ENCODE peak calls at places on chromosome 13, in four cellular contexts. One of them, this sample, is unnamed.
A peak's percentile ranks its signal among the peaks of the same experiment; 100 is the strongest.

GRCh38 chr13:71358218-71358617 is 508.8 kb downstream of the DACH1 start:
- DNase-seq in mammary epithelial cell: peak; percentile 11
- DNase-seq in IMR-90: no peak
- DNase-seq in keratinocyte: no peak
- DNase-seq in this sample: no peak

GRCh38 chr13:91813255-91813654 is 414.8 kb downstream of the GPC5 start:
- DNase-seq in IMR-90: no peak
- DNase-seq in keratinocyte: no peak
- DNase-seq in mammary epithelial cell: no peak
- DNase-seq in this sample: no peak

GRCh38 chr13:73440296-73440895 is 381.6 kb downstream of the KLF5 start:
- DNase-seq in keratinocyte: no peak
- DNase-seq in IMR-90: no peak
- DNase-seq in mammary epithelial cell: peak; percentile 39
- DNase-seq in this sample: no peak

GRCh38 chr13:113971471-113972231 is 2.2 kb downstream of the C13orf46 start:
- DNase-seq in keratinocyte: no peak
- DNase-seq in mammary epithelial cell: no peak
- DNase-seq in IMR-90: no peak
- DNase-seq in this sample: no peak

GRCh38 chr13:19618925-19619324 is 14.5 kb upstream of the MPHOSPH8 start:
- DNase-seq in mammary epithelial cell: no peak
- DNase-seq in IMR-90: peak; percentile 37
- DNase-seq in keratinocyte: no peak
- DNase-seq in this sample: no peak

GRCh38 chr13:89066868-89067466 is 1395.8 kb downstream of the SLITRK5 start:
- DNase-seq in IMR-90: peak; percentile 0
- DNase-seq in mammary epithelial cell: peak; percentile 19
- DNase-seq in keratinocyte: peak; percentile 5
- DNase-seq in this sample: peak; percentile 13

GRCh38 chr13:33870046-33870668 is 52.2 kb downstream of the RFC3 start:
- DNase-seq in keratinocyte: no peak
- DNase-seq in mammary epithelial cell: no peak
- DNase-seq in IMR-90: no peak
- DNase-seq in this sample: no peak

GRCh38 chr13:106187501-106187900 is 348.0 kb downstream of the EFNB2 start:
- DNase-seq in mammary epithelial cell: no peak
- DNase-seq in keratinocyte: no peak
- DNase-seq in IMR-90: no peak
- DNase-seq in this sample: no peak

GRCh38 chr13:67192751-67193150 is 37.4 kb downstream of the PCDH9 start:
- DNase-seq in IMR-90: no peak
- DNase-seq in keratinocyte: no peak
- DNase-seq in mammary epithelial cell: no peak
- DNase-seq in this sample: no peak

GRCh38 chr13:20126460-20127262 is 34.2 kb downstream of the GJA3 start:
- DNase-seq in keratinocyte: no peak
- DNase-seq in mammary epithelial cell: no peak
- DNase-seq in IMR-90: no peak
- DNase-seq in this sample: no peak

GRCh38 chr13:97535619-97536018 is 101.7 kb downstream of the RAP2A start:
- DNase-seq in IMR-90: peak; percentile 83
- DNase-seq in keratinocyte: no peak
- DNase-seq in mammary epithelial cell: peak; percentile 12
- DNase-seq in this sample: peak; percentile 10

GRCh38 chr13:45564108-45564507 is 51.4 kb downstream of the ERICH6B start:
- DNase-seq in mammary epithelial cell: peak; percentile 71
- DNase-seq in keratinocyte: no peak
- DNase-seq in IMR-90: peak; percentile 81
- DNase-seq in this sample: peak; percentile 60

GRCh38 chr13:34002141-34002540 is 184.2 kb downstream of the RFC3 start:
- DNase-seq in IMR-90: no peak
- DNase-seq in keratinocyte: no peak
- DNase-seq in mammary epithelial cell: peak; percentile 67
- DNase-seq in this sample: no peak

GRCh38 chr13:111900390-111901180 is 166.4 kb upstream of the SOX1 start:
- DNase-seq in IMR-90: no peak
- DNase-seq in mammary epithelial cell: no peak
- DNase-seq in keratinocyte: no peak
- DNase-seq in this sample: no peak

GRCh38 chr13:65836066-65836465 is 1394.1 kb downstream of the PCDH9 start:
- DNase-seq in keratinocyte: no peak
- DNase-seq in mammary epithelial cell: no peak
- DNase-seq in IMR-90: no peak
- DNase-seq in this sample: no peak

GRCh38 chr13:79282976-79283375 is 123.1 kb downstream of the RBM26 start:
- DNase-seq in IMR-90: no peak
- DNase-seq in mammary epithelial cell: peak; percentile 48
- DNase-seq in keratinocyte: no peak
- DNase-seq in this sample: no peak

GRCh38 chr13:21980049-21980448 is 309.2 kb downstream of the FGF9 start:
- DNase-seq in mammary epithelial cell: no peak
- DNase-seq in IMR-90: no peak
- DNase-seq in keratinocyte: no peak
- DNase-seq in this sample: no peak

GRCh38 chr13:101691326-101691725 is 238.9 kb downstream of the ITGBL1 start:
- DNase-seq in keratinocyte: no peak
- DNase-seq in IMR-90: no peak
- DNase-seq in mammary epithelial cell: peak; percentile 23
- DNase-seq in this sample: no peak
- H3K9ac ChIP-seq in keratinocyte: no peak overlapping the region
- H3K9ac ChIP-seq in IMR-90: no peak overlapping the region
- H3K9ac ChIP-seq in mammary epithelial cell: no peak overlapping the region
- H3K9ac ChIP-seq in this sample: no peak overlapping the region

DNA sequence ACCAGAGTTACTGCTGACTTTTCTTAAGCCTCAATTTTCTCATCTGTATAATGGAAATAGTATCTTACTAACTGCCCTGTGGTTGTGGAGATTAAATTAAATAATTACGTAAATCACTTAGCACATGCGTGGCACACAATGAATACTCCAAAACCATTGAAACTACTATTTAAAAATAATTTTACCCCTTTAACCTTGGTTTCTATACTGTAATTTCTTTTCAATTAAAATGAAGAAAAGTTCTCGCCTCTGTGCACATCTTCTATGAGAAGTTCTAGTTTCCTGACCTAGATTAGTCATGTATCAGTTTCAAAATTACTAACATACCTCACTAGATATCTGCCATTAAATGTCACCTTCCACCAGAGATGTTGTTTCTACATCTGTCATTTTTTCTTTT is 5.7 kb downstream of the SLITRK1 start:
- DNase-seq in keratinocyte: no peak
- DNase-seq in mammary epithelial cell: no peak
- DNase-seq in IMR-90: no peak
- DNase-seq in this sample: no peak
- H3K4me2 ChIP-seq in keratinocyte: no peak overlapping the region
- H3K4me2 ChIP-seq in mammary epithelial cell: no peak overlapping the region
- H3K4me2 ChIP-seq in IMR-90: no peak overlapping the region
- H3K4me2 ChIP-seq in this sample: no peak overlapping the region

DNA sequence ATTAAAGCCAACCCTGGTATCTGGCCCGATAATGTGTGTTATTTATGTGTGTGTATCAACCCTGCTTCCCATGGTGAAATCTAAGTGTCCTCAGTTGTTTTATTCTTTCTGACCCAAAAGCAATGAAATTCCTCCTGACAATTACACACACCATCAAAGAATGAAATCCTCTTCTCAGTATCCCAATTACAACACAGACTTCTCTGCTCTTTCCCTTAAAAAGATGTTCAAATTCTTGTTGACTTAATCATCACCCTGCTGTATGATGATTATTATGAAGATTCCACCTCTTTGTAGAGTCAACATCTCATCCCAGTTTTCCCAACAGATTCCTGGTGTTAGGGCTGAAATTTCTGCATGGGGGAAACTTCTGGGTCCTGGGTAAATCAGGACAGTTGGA is 8.9 kb upstream of the TRPC4 start:
- DNase-seq in IMR-90: peak; percentile 53
- DNase-seq in keratinocyte: no peak
- DNase-seq in mammary epithelial cell: no peak
- DNase-seq in this sample: peak; percentile 24
- H3K9ac ChIP-seq in IMR-90: no peak overlapping the region
- H3K9ac ChIP-seq in keratinocyte: no peak overlapping the region
- H3K9ac ChIP-seq in mammary epithelial cell: no peak overlapping the region
- H3K9ac ChIP-seq in this sample: no peak overlapping the region

DNA sequence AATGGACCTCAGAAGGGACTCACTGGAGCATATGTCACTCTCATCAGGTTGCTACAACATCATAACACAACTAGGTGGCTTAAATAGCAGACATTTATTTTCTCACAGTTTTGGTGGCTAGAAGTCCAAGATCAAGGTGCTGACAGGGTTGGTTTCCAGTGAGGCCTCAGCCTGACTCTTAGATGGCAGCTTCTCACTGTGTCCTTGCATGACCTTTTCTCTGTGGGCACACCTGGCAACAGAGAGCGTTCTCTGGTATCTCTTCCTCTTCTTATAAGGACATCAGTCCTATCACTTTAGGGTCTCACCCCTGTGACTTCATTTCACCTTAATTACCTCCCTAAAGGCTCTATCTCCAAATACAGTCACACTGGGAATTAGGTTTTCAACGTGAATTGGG is 74.5 kb downstream of the CYSLTR2 start:
- DNase-seq in mammary epithelial cell: no peak
- DNase-seq in IMR-90: no peak
- DNase-seq in keratinocyte: no peak
- DNase-seq in this sample: no peak
- H3K4me2 ChIP-seq in mammary epithelial cell: no peak overlapping the region
- H3K4me2 ChIP-seq in IMR-90: no peak overlapping the region
- H3K4me2 ChIP-seq in keratinocyte: no peak overlapping the region
- H3K4me2 ChIP-seq in this sample: no peak overlapping the region

GRCh38 chr13:32548837-32549236 is 10.2 kb upstream of the N4BP2L2 start:
- DNase-seq in IMR-90: peak; percentile 41
- DNase-seq in keratinocyte: no peak
- DNase-seq in mammary epithelial cell: no peak
- DNase-seq in this sample: no peak
- H3K9ac ChIP-seq in IMR-90: no peak overlapping the region
- H3K9ac ChIP-seq in keratinocyte: no peak overlapping the region
- H3K9ac ChIP-seq in mammary epithelial cell: no peak overlapping the region
- H3K9ac ChIP-seq in this sample: no peak overlapping the region

GRCh38 chr13:40520916-40521315 is 145.5 kb downstream of the FOXO1 start:
- DNase-seq in IMR-90: no peak
- DNase-seq in keratinocyte: no peak
- DNase-seq in mammary epithelial cell: no peak
- DNase-seq in this sample: no peak

GRCh38 chr13:40515702-40516101 is 150.7 kb downstream of the FOXO1 start:
- DNase-seq in keratinocyte: no peak
- DNase-seq in IMR-90: no peak
- DNase-seq in mammary epithelial cell: no peak
- DNase-seq in this sample: no peak

GRCh38 chr13:40517486-40518311 is 148.7 kb downstream of the FOXO1 start:
- DNase-seq in keratinocyte: no peak
- DNase-seq in IMR-90: no peak
- DNase-seq in mammary epithelial cell: no peak
- DNase-seq in this sample: no peak

GRCh38 chr13:40519637-40520036 is 146.8 kb downstream of the FOXO1 start:
- DNase-seq in IMR-90: no peak
- DNase-seq in mammary epithelial cell: no peak
- DNase-seq in keratinocyte: no peak
- DNase-seq in this sample: no peak

GRCh38 chr13:40518481-40518882 is 148.0 kb downstream of the FOXO1 start:
- DNase-seq in keratinocyte: no peak
- DNase-seq in mammary epithelial cell: peak; percentile 76
- DNase-seq in IMR-90: no peak
- DNase-seq in this sample: peak; percentile 54
- H3K4me2 ChIP-seq in keratinocyte: no peak overlapping the region
- H3K4me2 ChIP-seq in mammary epithelial cell: no peak overlapping the region
- H3K4me2 ChIP-seq in IMR-90: no peak overlapping the region
- H3K4me2 ChIP-seq in this sample: no peak overlapping the region

GRCh38 chr13:42746846-42747245 is 34.5 kb upstream of the FAM216B start:
- DNase-seq in IMR-90: peak; percentile 58
- DNase-seq in keratinocyte: no peak
- DNase-seq in mammary epithelial cell: no peak
- DNase-seq in this sample: no peak
- H3K9ac ChIP-seq in IMR-90: no peak overlapping the region
- H3K9ac ChIP-seq in keratinocyte: no peak overlapping the region
- H3K9ac ChIP-seq in mammary epithelial cell: no peak overlapping the region
- H3K9ac ChIP-seq in this sample: peak overlapping the region; percentile 74

DNA sequence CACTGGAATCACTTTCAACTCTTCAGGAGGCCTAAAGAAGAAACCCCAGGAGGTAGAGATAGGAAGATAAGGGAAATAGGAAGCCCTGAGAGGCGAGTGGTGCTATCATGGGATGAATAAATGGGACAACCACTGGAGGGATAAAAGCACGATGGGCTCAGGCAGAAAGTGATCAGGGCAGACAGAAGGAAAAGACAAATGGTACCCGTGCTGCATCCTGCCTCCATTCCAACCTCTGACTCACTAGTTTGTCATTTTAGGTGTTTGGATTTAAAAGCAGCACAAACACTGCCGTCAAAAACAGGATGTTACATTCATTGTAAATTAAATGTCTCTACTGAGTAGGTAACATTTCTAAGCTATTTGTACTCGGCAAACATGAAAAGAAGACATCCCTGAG is 314.3 kb upstream of the HTR2A start:
- DNase-seq in IMR-90: peak; percentile 40
- DNase-seq in keratinocyte: no peak
- DNase-seq in mammary epithelial cell: peak; percentile 18
- DNase-seq in this sample: peak; percentile 47
- H3K4me2 ChIP-seq in IMR-90: peak overlapping the region; percentile 25
- H3K4me2 ChIP-seq in keratinocyte: peak overlapping the region; percentile 17
- H3K4me2 ChIP-seq in mammary epithelial cell: no peak overlapping the region
- H3K4me2 ChIP-seq in this sample: peak overlapping the region; percentile 55

DNA sequence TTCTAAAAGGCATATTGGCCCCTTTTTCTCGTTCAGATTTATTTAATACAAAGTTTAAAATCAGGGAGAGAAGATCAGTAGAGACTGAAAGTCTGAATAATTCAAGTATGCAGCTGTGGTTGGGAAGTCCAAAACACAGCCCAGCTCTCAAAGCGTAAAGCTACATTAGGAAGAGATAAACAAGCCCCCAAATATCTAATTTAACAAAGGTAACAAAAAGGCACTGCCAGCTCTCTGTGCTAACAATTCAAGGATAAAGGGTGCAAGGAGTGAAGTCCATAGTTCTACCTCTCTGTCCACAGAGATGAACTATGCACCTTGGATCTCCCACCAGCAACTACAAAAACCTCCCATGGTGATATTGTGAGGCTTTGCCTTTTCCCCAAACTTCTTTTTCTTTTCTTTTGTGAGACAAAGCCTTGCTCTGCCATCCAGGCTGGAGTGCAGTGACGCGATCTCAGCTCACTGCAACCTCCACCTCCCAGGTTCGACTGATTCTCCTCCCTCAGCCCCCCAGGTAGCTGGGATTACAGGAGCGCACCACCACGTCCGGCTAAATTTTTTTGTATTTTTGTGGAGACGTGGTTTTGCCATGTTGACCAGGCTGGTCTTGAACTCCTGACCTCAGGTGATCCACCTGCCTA is 104.4 kb downstream of the LHFPL6 start:
- DNase-seq in mammary epithelial cell: no peak
- DNase-seq in keratinocyte: no peak
- DNase-seq in IMR-90: no peak
- DNase-seq in this sample: no peak
- H3K9ac ChIP-seq in mammary epithelial cell: no peak overlapping the region
- H3K9ac ChIP-seq in keratinocyte: no peak overlapping the region
- H3K9ac ChIP-seq in IMR-90: no peak overlapping the region
- H3K9ac ChIP-seq in this sample: no peak overlapping the region

This sample was measured in astrocyte.